ENCODE peak calls at places on chromosomes 5 and 9, in six cellular contexts. W, Y, M, D, F and N are unnamed samples.

GRCh38 chr5:132134384-132134783 is 60.8 kb downstream of the CSF2 start:
- DNase-seq in W (no peak), Y (no peak), M (no peak), D (no peak), F (no peak), N (peak)

GRCh38 chr5:98414938-98415337 is 358.5 kb upstream of the RGMB start:
- DNase-seq in W (no peak), Y (no peak), M (no peak), D (no peak), F (no peak), N (peak)

GRCh38 chr9:135524130-135524861 is 3.1 kb downstream of the LCN1 start:
- DNase-seq in W (no peak), Y (no peak), M (no peak), D (no peak), F (peak), N (no peak)

GRCh38 chr9:98971915-98972223 is 28.2 kb downstream of the COL15A1 start:
- DNase-seq in W (no peak), Y (no peak), M (no peak), D (no peak), F (no peak), N (no peak)

GRCh38 chr5:54249210-54250028 is 61.0 kb downstream of the ARL15 start:
- DNase-seq in W (no peak), Y (no peak), M (no peak), D (no peak), F (no peak), N (peak)

GRCh38 chr9:36036780-36037579 is at the start of gene RECK:
- DNase-seq in W (peak), Y (peak), M (peak), D (peak), F (peak), N (peak)

GRCh38 chr9:40925149-40925548 is 203.3 kb downstream of the FOXD4L6 start:
- DNase-seq in W (no peak), Y (no peak), M (no peak), D (no peak), F (no peak), N (no peak)

GRCh38 chr5:78235289-78235688 is 59.2 kb downstream of the AP3B1 start:
- DNase-seq in W (no peak), Y (no peak), M (no peak), D (no peak), F (no peak), N (peak)

GRCh38 chr9:127245637-127246164 is 18.9 kb upstream of the GARNL3 start:
- DNase-seq in W (no peak), Y (no peak), M (no peak), D (no peak), F (no peak), N (no peak)

GRCh38 chr9:117359910-117360309 is 54.9 kb downstream of the ASTN2 start:
- DNase-seq in W (no peak), Y (no peak), M (no peak), D (no peak), F (no peak), N (no peak)